ENCODE peak calls at places on chromosomes 6 and 20, in four cellular contexts. U, F, V and R are unnamed samples.

GRCh38 chr6:90493332-90493731 is 93.5 kb downstream of the MAP3K7 start:
- DNase-seq in U (no peak), F (no peak), V (no peak), R (no peak)

GRCh38 chr20:18174906-18175683 is 37.4 kb downstream of the KAT14 start:
- DNase-seq in U (no peak), F (no peak), V (no peak), R (no peak)

GRCh38 chr20:24647713-24648112 is 178.3 kb downstream of the SYNDIG1 start:
- DNase-seq in U (no peak), F (no peak), V (no peak), R (no peak)

GRCh38 chr6:32970413-32971244 is 2.2 kb downstream of the BRD2 start:
- DNase-seq in U (peak), F (peak), V (peak), R (no peak)

GRCh38 chr20:51412333-51412761 is 130.2 kb downstream of the NFATC2 start:
- DNase-seq in U (no peak), F (no peak), V (no peak), R (no peak)

GRCh38 chr6:14354919-14355572 is 237.5 kb downstream of the CD83 start:
- DNase-seq in U (no peak), F (no peak), V (no peak), R (no peak)

GRCh38 chr6:102387351-102388033 is 994.0 kb downstream of the GRIK2 start:
- DNase-seq in U (no peak), F (no peak), V (no peak), R (no peak)

GRCh38 chr6:166744654-166745134 is 117.6 kb upstream of the RPS6KA2 start:
- DNase-seq in U (no peak), F (no peak), V (no peak), R (no peak)

GRCh38 chr6:22499815-22500214 is 69.6 kb upstream of the HDGFL1 start:
- DNase-seq in U (no peak), F (no peak), V (no peak), R (no peak)

GRCh38 chr20:14055127-14055742 is 59.9 kb downstream of the MACROD2 start:
- DNase-seq in U (no peak), F (peak), V (peak), R (peak)

GRCh38 chr20:38073307-38074010 is 39.9 kb downstream of the RPRD1B start:
- DNase-seq in U (no peak), F (peak), V (peak), R (peak)

GRCh38 chr20:50562262-50562701 is 52.1 kb downstream of the PTPN1 start:
- DNase-seq in U (no peak), F (no peak), V (no peak), R (no peak)

GRCh38 chr20:3818155-3819151 is 1.9 kb upstream of the AP5S1 start:
- DNase-seq in U (no peak), F (peak), V (peak), R (peak)

GRCh38 chr6:133779916-133780315 is 109.0 kb upstream of the TCF21 start:
- DNase-seq in U (no peak), F (no peak), V (no peak), R (no peak)

GRCh38 chr6:85357651-85358050 is 92.2 kb upstream of the NT5E start:
- DNase-seq in U (no peak), F (no peak), V (no peak), R (no peak)

GRCh38 chr20:21182832-21183563 is 57.1 kb downstream of the KIZ start:
- DNase-seq in U (no peak), F (no peak), V (no peak), R (no peak)

GRCh38 chr20:19832875-19833274 is 74.8 kb downstream of the RIN2 start:
- DNase-seq in U (no peak), F (no peak), V (no peak), R (no peak)

GRCh38 chr6:169976301-169977081 is 225.1 kb downstream of the ERMARD start:
- DNase-seq in U (no peak), F (no peak), V (no peak), R (no peak)

GRCh38 chr6:139126255-139126654 is 8.6 kb upstream of the HECA start:
- DNase-seq in U (no peak), F (no peak), V (no peak), R (no peak)

GRCh38 chr6:26224547-26224912 is 137.3 kb downstream of the HFE start:
- DNase-seq in U (no peak), F (no peak), V (no peak), R (no peak)

GRCh38 chr6:169843110-169843509 is 91.7 kb downstream of the ERMARD start:
- DNase-seq in U (no peak), F (no peak), V (no peak), R (no peak)

GRCh38 chr6:7389162-7389450 is 436 bp downstream of the CAGE1 start:
- DNase-seq in U (no peak), F (no peak), V (no peak), R (peak)

GRCh38 chr6:154958469-154958868 is 36.6 kb upstream of the TIAM2 start:
- DNase-seq in U (no peak), F (no peak), V (no peak), R (no peak)

GRCh38 chr6:91705646-91706045 is 1118.8 kb upstream of the MAP3K7 start:
- DNase-seq in U (no peak), F (no peak), V (no peak), R (no peak)

GRCh38 chr20:14865169-14865568 is 527.8 kb upstream of the FLRT3 start:
- DNase-seq in U (no peak), F (no peak), V (no peak), R (no peak)

GRCh38 chr6:170124836-170125235 is 166.0 kb downstream of the DLL1 start:
- DNase-seq in U (no peak), F (no peak), V (no peak), R (no peak)

GRCh38 chr6:56708810-56709597 is 66.3 kb upstream of the DST start:
- DNase-seq in U (no peak), F (peak), V (peak), R (peak)

GRCh38 chr6:47722178-47722577 is 23.8 kb downstream of the ADGRF4 start:
- DNase-seq in U (peak), F (no peak), V (no peak), R (peak)

GRCh38 chr6:68655028-68655427 is 19.9 kb downstream of the ADGRB3 start:
- DNase-seq in U (no peak), F (no peak), V (no peak), R (no peak)

GRCh38 chr6:3946779-3947178 is 97.6 kb downstream of the FAM50B start:
- DNase-seq in U (no peak), F (no peak), V (no peak), R (no peak)

GRCh38 chr6:52254731-52255378 is 10.6 kb upstream of the IL17F start:
- DNase-seq in U (no peak), F (no peak), V (no peak), R (no peak)

GRCh38 chr6:52255434-52255833 is 11.1 kb upstream of the IL17F start:
- DNase-seq in U (no peak), F (no peak), V (no peak), R (no peak)

GRCh38 chr6:52251113-52251512 is 6.8 kb upstream of the IL17F start:
- DNase-seq in U (no peak), F (no peak), V (no peak), R (no peak)

GRCh38 chr6:52249078-52249477 is 4.8 kb upstream of the IL17F start:
- DNase-seq in U (no peak), F (no peak), V (peak), R (no peak)

GRCh38 chr6:52253494-52253893 is 9.2 kb upstream of the IL17F start:
- DNase-seq in U (no peak), F (no peak), V (no peak), R (no peak)
- TF ChIP-seq TARDBP in U (no peak), F (no peak), V (no peak), R (no peak)

GRCh38 chr6:128516514-128516898 is 3.9 kb downstream of the PTPRK start:
- DNase-seq in U (no peak), F (no peak), V (peak), R (peak)
- TF ChIP-seq TARDBP in U (no peak), F (no peak), V (no peak), R (no peak)

DNA sequence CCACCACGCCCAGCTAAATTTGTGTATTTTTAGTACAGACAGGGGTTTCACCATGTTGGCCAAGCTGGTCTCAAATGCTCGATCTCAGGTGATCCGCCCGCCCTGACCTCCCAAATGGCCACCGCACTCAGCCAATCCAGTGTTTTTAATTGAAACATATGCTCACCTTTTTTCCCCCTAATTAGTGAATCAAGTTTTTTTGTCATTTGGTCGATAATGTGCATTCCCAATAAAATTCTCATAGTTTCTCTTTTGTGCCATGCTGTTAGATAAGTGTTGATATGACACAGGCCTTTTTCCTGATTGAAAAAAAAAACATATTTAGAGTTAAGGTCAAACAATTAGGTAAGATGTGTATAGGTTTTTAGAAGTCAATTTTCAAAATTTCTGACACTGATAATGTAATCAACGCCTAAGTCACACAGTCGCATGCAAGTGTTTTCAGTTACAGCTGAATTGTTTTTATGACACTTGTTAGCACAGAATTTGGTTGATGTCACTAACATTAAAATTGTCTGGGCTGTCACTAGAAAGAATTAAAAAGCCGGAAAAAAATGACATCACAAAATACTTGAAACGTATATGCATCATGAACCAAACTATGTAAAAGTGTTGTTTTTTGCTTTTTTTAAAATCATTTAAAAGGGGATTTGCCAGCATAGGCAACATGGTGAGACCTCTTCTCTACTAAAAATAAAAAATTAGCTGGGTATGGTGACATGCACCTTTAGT is 21.9 kb downstream of the ZNF217 start:
- DNase-seq in U (no peak), F (peak), V (no peak), R (no peak)
- TF ChIP-seq TARDBP in U (no peak), F (no peak), V (no peak), R (no peak)

GRCh38 chr20:46965477-46965876 is 70.8 kb downstream of the EYA2 start:
- DNase-seq in U (no peak), F (no peak), V (no peak), R (no peak)
- TF ChIP-seq TARDBP in U (no peak), F (no peak), V (no peak), R (no peak)